ENCODE peak calls at places on chromosomes 13 and 19, in seven cellular contexts. H is transverse colon, V is gastrocnemius medialis, J is right lobe of liver, O is Peyer's patch, G is A549, S is upper lobe of left lung. Z is an unnamed sample.

GRCh38 chr19:46944918-46945628 is 74.6 kb upstream of the NPAS1 start:
- DNase-seq in O (peak; percentile 61), V (peak; percentile 87), J (no peak), G (no peak), S (no peak), H (peak; percentile 46), Z (peak; percentile 88)

GRCh38 chr19:15396436-15396835 is 16.8 kb upstream of the AKAP8 start:
- DNase-seq in V (no peak), G (no peak), J (no peak), H (no peak), O (no peak), S (no peak), Z (no peak)

GRCh38 chr19:41225238-41226052 is 6.4 kb downstream of the AXL start:
- DNase-seq in V (peak; percentile 60), S (no peak), H (peak; percentile 48), G (peak; percentile 100), O (no peak), J (no peak), Z (peak; percentile 92)

GRCh38 chr19:30049226-30049625 is 107.2 kb downstream of the URI1 start:
- DNase-seq in G (no peak), H (no peak), V (no peak), S (no peak), J (no peak), O (no peak), Z (no peak)

GRCh38 chr13:104987621-104988020 is 1547.8 kb downstream of the EFNB2 start:
- DNase-seq in G (no peak), J (no peak), H (no peak), V (no peak), S (no peak), O (no peak), Z (no peak)

GRCh38 chr13:97758317-97758716 is 195.2 kb upstream of the IPO5 start:
- DNase-seq in S (no peak), J (no peak), O (no peak), V (no peak), G (no peak), H (no peak), Z (no peak)

GRCh38 chr13:49399801-49400472 is 43.9 kb downstream of the CAB39L start:
- DNase-seq in V (no peak), G (no peak), J (no peak), S (no peak), O (no peak), H (no peak), Z (no peak)

GRCh38 chr19:35995655-35995993 is 636 bp downstream of the SDHAF1 start:
- DNase-seq in V (no peak), S (peak; percentile 85), J (peak; percentile 69), G (peak; percentile 69), H (peak; percentile 58), O (peak; percentile 65), Z (no peak)

GRCh38 chr19:55857149-55857548 is 20.8 kb downstream of the NLRP4 start:
- DNase-seq in V (no peak), G (no peak), J (no peak), S (no peak), O (no peak), H (no peak), Z (no peak)

GRCh38 chr13:105894711-105895110 is 640.8 kb downstream of the EFNB2 start:
- DNase-seq in S (no peak), V (no peak), J (no peak), G (no peak), H (no peak), O (no peak), Z (no peak)

GRCh38 chr13:21579754-21580316 is 24.1 kb downstream of the MICU2 start:
- DNase-seq in O (no peak), H (no peak), V (no peak), S (no peak), J (no peak), G (no peak), Z (no peak)

GRCh38 chr19:39195755-39196154 is 1.0 kb upstream of the NCCRP1 start:
- DNase-seq in G (no peak), V (no peak), J (no peak), O (no peak), H (no peak), S (no peak), Z (no peak)

GRCh38 chr19:48284891-48285290 is 15.0 kb downstream of the ZNF114 start:
- DNase-seq in G (no peak), J (no peak), V (no peak), S (no peak), O (no peak), H (no peak), Z (no peak)

GRCh38 chr19:17303940-17304267 is 679 bp upstream of the ABHD8 start:
- DNase-seq in J (no peak), V (no peak), G (no peak), S (no peak), O (peak; percentile 45), H (no peak), Z (no peak)

GRCh38 chr13:51025245-51025872 is 85.7 kb downstream of the C13orf42 start:
- DNase-seq in G (no peak), J (no peak), O (no peak), H (no peak), S (no peak), V (no peak), Z (no peak)

GRCh38 chr19:18854982-18855381 is 23.2 kb downstream of the UPF1 start:
- DNase-seq in V (no peak), G (no peak), H (no peak), S (peak; percentile 79), O (no peak), J (no peak), Z (no peak)

GRCh38 chr13:20997301-20998061 is 63.9 kb downstream of the LATS2 start:
- DNase-seq in V (peak; percentile 48), J (no peak), S (no peak), G (no peak), H (no peak), O (no peak), Z (no peak)

GRCh38 chr13:50616101-50616500 is 227.4 kb downstream of the DLEU7 start:
- DNase-seq in V (no peak), O (no peak), H (no peak), S (no peak), G (no peak), J (no peak), Z (no peak)

GRCh38 chr13:108494991-108495661 is 134.3 kb upstream of the MYO16 start:
- DNase-seq in O (no peak), J (no peak), H (no peak), V (no peak), S (no peak), G (peak; percentile 5), Z (no peak)

GRCh38 chr13:108496364-108497215 is 132.8 kb upstream of the MYO16 start:
- DNase-seq in G (no peak), H (no peak), V (no peak), S (peak; percentile 50), J (no peak), O (no peak), Z (no peak)

DNA sequence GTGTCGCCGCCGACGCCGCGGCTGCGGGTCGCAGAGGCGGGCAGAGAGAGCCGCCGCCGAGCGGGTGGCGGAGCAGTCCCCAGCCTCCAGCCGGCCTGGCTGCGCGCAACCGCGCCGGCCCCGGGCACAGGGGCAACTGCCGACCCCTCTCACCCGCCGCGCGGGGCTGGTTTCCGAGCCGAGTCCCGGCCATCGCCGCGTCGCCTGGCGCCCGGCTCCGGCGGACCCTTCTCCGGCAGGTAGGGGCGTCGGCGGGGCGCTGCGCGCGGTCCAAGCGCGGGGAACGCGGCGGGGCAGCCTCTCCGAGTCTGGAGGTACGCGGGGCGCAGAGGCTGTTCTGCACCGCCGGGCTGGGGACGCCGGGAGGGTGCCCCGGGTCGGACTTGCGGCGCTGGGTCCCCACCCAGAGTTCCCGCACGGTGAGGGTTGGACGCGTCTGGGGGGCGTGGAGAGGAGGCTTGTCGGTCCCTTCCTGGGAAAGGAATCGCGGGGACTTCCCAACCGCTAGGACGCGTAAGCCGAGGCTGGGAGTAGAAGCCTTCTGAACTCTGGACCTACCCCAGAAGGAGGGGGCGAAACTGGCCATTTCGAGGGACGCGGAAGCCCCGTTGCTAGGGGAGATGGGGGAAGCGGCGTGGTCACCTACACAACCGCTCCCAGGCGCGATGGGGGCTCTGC is 133.6 kb upstream of the MYO16 start:
- DNase-seq in V (no peak), H (no peak), G (peak; percentile 16), J (no peak), S (peak; percentile 84), O (no peak), Z (no peak)
- TF ChIP-seq CTCF in V (no peak), H (no peak), G (no peak), J (no peak), S (no peak), O (no peak), Z (no peak)

GRCh38 chr13:46749951-46750350 is 47.0 kb downstream of the ESD start:
- DNase-seq in H (no peak), V (no peak), S (no peak), O (no peak), J (no peak), G (no peak), Z (no peak)

GRCh38 chr13:46754812-46755211 is 42.1 kb downstream of the ESD start:
- DNase-seq in H (no peak), S (no peak), V (no peak), G (no peak), O (no peak), J (no peak), Z (no peak)

GRCh38 chr13:46753137-46753536 is 43.8 kb downstream of the ESD start:
- DNase-seq in S (no peak), J (no peak), V (no peak), G (no peak), H (no peak), O (no peak), Z (no peak)

GRCh38 chr13:46753917-46754316 is 43.0 kb downstream of the ESD start:
- DNase-seq in H (no peak), S (no peak), G (no peak), O (no peak), J (no peak), V (no peak), Z (no peak)

GRCh38 chr13:46751811-46752635 is 44.9 kb downstream of the ESD start:
- DNase-seq in V (no peak), H (no peak), S (no peak), J (no peak), O (no peak), G (no peak), Z (no peak)
- TF ChIP-seq POLR2A in V (no peak), H (no peak), S (no peak), J (no peak), O (no peak), G (no peak), Z (no peak)

GRCh38 chr19:7597689-7598088 is 2.0 kb downstream of the CAMSAP3 start:
- DNase-seq in G (peak; percentile 34), H (no peak), S (no peak), V (no peak), J (no peak), O (no peak), Z (no peak)
- H3K4me3 ChIP-seq in G (no peak overlapping the region), H (no peak overlapping the region), S (no peak overlapping the region), V (no peak overlapping the region), J (no peak overlapping the region), O (no peak overlapping the region), Z (no peak overlapping the region)

GRCh38 chr13:78241278-78241919 is 322.8 kb upstream of the EDNRB start:
- DNase-seq in J (no peak), V (no peak), S (no peak), O (peak; percentile 56), H (peak; percentile 21), G (peak; percentile 20), Z (no peak)

DNA sequence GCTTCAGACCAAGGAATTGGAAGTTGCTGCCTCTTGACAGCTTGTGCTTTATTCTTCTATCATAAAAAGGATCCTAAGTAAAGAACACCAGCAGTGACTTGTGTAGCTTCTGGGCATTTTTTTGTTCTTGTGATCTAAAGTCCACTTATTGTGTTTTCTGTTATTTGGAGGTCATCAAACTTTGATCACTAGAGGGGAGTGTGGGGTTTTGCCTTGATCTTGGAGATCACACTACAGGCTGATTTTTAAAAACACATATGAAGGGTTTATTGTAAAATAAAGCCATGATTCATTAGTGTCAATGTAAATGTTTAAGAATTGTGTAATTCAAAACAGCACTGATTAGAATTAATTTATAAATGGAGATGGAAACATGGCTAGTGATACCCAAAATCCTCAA is 328.7 kb upstream of the EDNRB start:
- DNase-seq in J (no peak), G (no peak), H (no peak), S (no peak), V (no peak), O (no peak), Z (no peak)
- TF ChIP-seq CTCF in J (no peak), G (no peak), H (no peak), S (no peak), V (no peak), O (no peak), Z (no peak)

Z was measured in lower leg skin.